ENCODE peak calls at places on chromosomes 13 and 19, in four cellular contexts. One of them, this sample, is unnamed.

GRCh38 chr13:41802684-41803554 is 158.0 kb downstream of the VWA8 start:
- DNase-seq in neuronal stem cell: no peak
- DNase-seq in uterus: no peak
- DNase-seq in nephron progenitor cell: no peak
- DNase-seq in this sample: no peak

GRCh38 chr13:106182404-106182803 is 353.1 kb downstream of the EFNB2 start:
- DNase-seq in uterus: no peak
- DNase-seq in nephron progenitor cell: no peak
- DNase-seq in neuronal stem cell: no peak
- DNase-seq in this sample: no peak

GRCh38 chr19:1085053-1085658 is 10.0 kb downstream of the POLR2E start:
- DNase-seq in uterus: no peak
- DNase-seq in nephron progenitor cell: no peak
- DNase-seq in neuronal stem cell: no peak
- DNase-seq in this sample: no peak

GRCh38 chr19:56132316-56132822 is 8.7 kb upstream of the ZNF444 start:
- DNase-seq in neuronal stem cell: no peak
- DNase-seq in uterus: peak
- DNase-seq in nephron progenitor cell: no peak
- DNase-seq in this sample: no peak

GRCh38 chr19:51508059-51508733 is 6.6 kb upstream of the SIGLEC12 start:
- DNase-seq in nephron progenitor cell: no peak
- DNase-seq in uterus: no peak
- DNase-seq in neuronal stem cell: no peak
- DNase-seq in this sample: no peak

GRCh38 chr13:108961542-108962125 is 332.2 kb downstream of the MYO16 start:
- DNase-seq in uterus: no peak
- DNase-seq in neuronal stem cell: peak
- DNase-seq in nephron progenitor cell: peak
- DNase-seq in this sample: no peak

GRCh38 chr13:28245465-28245864 is 107.1 kb downstream of the PAN3 start:
- DNase-seq in nephron progenitor cell: no peak
- DNase-seq in uterus: no peak
- DNase-seq in neuronal stem cell: no peak
- DNase-seq in this sample: no peak

GRCh38 chr19:5470264-5470671 is 15.1 kb downstream of the ZNRF4 start:
- DNase-seq in uterus: no peak
- DNase-seq in nephron progenitor cell: no peak
- DNase-seq in neuronal stem cell: no peak
- DNase-seq in this sample: no peak

GRCh38 chr19:38769635-38770211 is 3.6 kb downstream of the LGALS7 start:
- DNase-seq in uterus: peak
- DNase-seq in nephron progenitor cell: peak
- DNase-seq in neuronal stem cell: no peak
- DNase-seq in this sample: peak

GRCh38 chr13:112803422-112803821 is 113.6 kb downstream of the ATP11A start:
- DNase-seq in uterus: no peak
- DNase-seq in nephron progenitor cell: no peak
- DNase-seq in neuronal stem cell: no peak
- DNase-seq in this sample: no peak

GRCh38 chr13:35475960-35476943 is at the start of gene MAB21L1:
- DNase-seq in nephron progenitor cell: peak
- DNase-seq in neuronal stem cell: peak
- DNase-seq in uterus: no peak
- DNase-seq in this sample: peak

GRCh38 chr13:75258159-75258782 is 223.7 kb downstream of the TBC1D4 start:
- DNase-seq in neuronal stem cell: peak
- DNase-seq in nephron progenitor cell: no peak
- DNase-seq in uterus: no peak
- DNase-seq in this sample: no peak